ENCODE peak calls at places on chromosomes 2 and 18, in ten cellular contexts. H, O, K, W, Z, I, C, S, X and L are unnamed samples.

GRCh38 chr2:195520671-195521155 is 136.3 kb upstream of the SLC39A10 start:
- DNase-seq in C (peak), I (no peak), S (no peak), X (no peak), O (no peak), H (peak), Z (no peak), K (no peak), W (no peak), L (no peak)

GRCh38 chr2:236163483-236164200 is 4.5 kb downstream of the GBX2 start:
- DNase-seq in X (no peak), Z (no peak), K (no peak), W (no peak), O (no peak), I (no peak), S (no peak), C (no peak), H (no peak), L (no peak)

GRCh38 chr2:54122939-54123338 is 7.5 kb downstream of the ACYP2 start:
- DNase-seq in W (peak), K (no peak), S (no peak), I (no peak), H (no peak), C (peak), O (no peak), Z (no peak), X (no peak), L (peak)

GRCh38 chr2:144456680-144457079 is 63.2 kb downstream of the ZEB2 start:
- DNase-seq in O (no peak), K (no peak), C (peak), X (no peak), I (no peak), H (peak), W (peak), S (no peak), Z (no peak), L (no peak)

GRCh38 chr2:186748354-186748753 is 54.5 kb downstream of the FAM171B start:
- DNase-seq in K (no peak), Z (no peak), S (no peak), H (no peak), W (no peak), I (no peak), X (no peak), C (no peak), O (no peak), L (no peak)

GRCh38 chr2:203692039-203692710 is 14.3 kb upstream of the CD28 start:
- DNase-seq in W (no peak), S (no peak), H (no peak), K (no peak), C (no peak), X (no peak), O (no peak), Z (no peak), I (no peak), L (no peak)

GRCh38 chr2:39778775-39779751 is at the start of gene THUMPD2:
- DNase-seq in H (no peak), W (peak), S (peak), K (peak), X (peak), Z (no peak), C (peak), O (no peak), I (no peak), L (peak)

GRCh38 chr2:236600892-236601291 is 31.3 kb downstream of the ACKR3 start:
- DNase-seq in H (no peak), S (no peak), X (no peak), O (no peak), C (no peak), K (no peak), W (no peak), Z (no peak), I (no peak), L (no peak)

GRCh38 chr2:235405612-235406361 is 88.1 kb upstream of the AGAP1 start:
- DNase-seq in S (no peak), X (no peak), C (no peak), I (no peak), W (no peak), O (no peak), Z (no peak), H (no peak), K (no peak), L (no peak)

GRCh38 chr18:9755603-9756002 is 47.5 kb downstream of the RAB31 start:
- DNase-seq in Z (no peak), O (no peak), S (no peak), X (no peak), I (no peak), W (no peak), C (peak), K (no peak), H (no peak), L (no peak)

GRCh38 chr2:202588647-202589581 is 45.9 kb upstream of the FAM117B start:
- DNase-seq in C (peak), H (no peak), W (peak), S (peak), I (peak), O (no peak), X (peak), K (peak), Z (no peak), L (peak)

GRCh38 chr18:42614619-42615293 is 500.7 kb downstream of the RIT2 start:
- DNase-seq in S (no peak), W (no peak), H (no peak), I (peak), Z (no peak), O (no peak), K (peak), X (peak), C (peak), L (no peak)

GRCh38 chr18:79424008-79424565 is 28.4 kb downstream of the NFATC1 start:
- DNase-seq in K (no peak), X (no peak), S (no peak), O (no peak), C (no peak), H (no peak), W (no peak), I (no peak), Z (no peak), L (no peak)

GRCh38 chr2:64363848-64364247 is 90.1 kb upstream of the LGALSL start:
- DNase-seq in C (no peak), X (no peak), W (no peak), K (no peak), H (no peak), I (no peak), O (no peak), S (no peak), Z (no peak), L (no peak)

GRCh38 chr18:73646772-73647171 is 500.9 kb downstream of the FBXO15 start:
- DNase-seq in S (no peak), X (no peak), O (no peak), C (peak), H (peak), K (no peak), I (no peak), Z (no peak), W (peak), L (no peak)

GRCh38 chr2:170648037-170648436 is 67.1 kb upstream of the SP5 start:
- DNase-seq in K (no peak), Z (no peak), X (no peak), C (no peak), S (no peak), O (no peak), W (no peak), H (no peak), I (no peak), L (no peak)

GRCh38 chr2:39158351-39158750 is 37.5 kb upstream of the SOS1 start:
- DNase-seq in S (no peak), K (no peak), X (no peak), W (no peak), Z (no peak), C (peak), H (no peak), I (no peak), O (no peak), L (no peak)

GRCh38 chr2:166138144-166138543 is 10.3 kb upstream of the SCN1A start:
- DNase-seq in X (no peak), O (no peak), I (no peak), S (no peak), Z (no peak), C (no peak), H (no peak), K (no peak), W (no peak), L (no peak)

GRCh38 chr2:53903011-53903410 is 43.2 kb upstream of the GPR75 start:
- DNase-seq in C (no peak), I (no peak), O (no peak), H (no peak), K (no peak), Z (no peak), W (no peak), S (no peak), X (no peak), L (no peak)

GRCh38 chr2:16226942-16227664 is 286.8 kb downstream of the MYCN start:
- DNase-seq in W (no peak), K (no peak), I (no peak), O (no peak), X (no peak), C (no peak), H (no peak), Z (no peak), S (no peak), L (no peak)

GRCh38 chr2:227153766-227154486 is 10.1 kb downstream of the COL4A4 start:
- DNase-seq in I (no peak), Z (no peak), S (no peak), H (no peak), X (no peak), K (no peak), C (no peak), W (no peak), O (no peak), L (no peak)

GRCh38 chr2:74728842-74729241 is 74.8 kb downstream of the SEMA4F start:
- DNase-seq in C (no peak), W (no peak), S (no peak), H (no peak), Z (no peak), X (no peak), I (no peak), O (no peak), K (no peak), L (no peak)

GRCh38 chr2:122018736-122019135 is 263.3 kb downstream of the TSN start:
- DNase-seq in W (no peak), O (no peak), S (no peak), Z (no peak), K (no peak), X (no peak), I (no peak), H (no peak), C (no peak), L (no peak)

GRCh38 chr2:74092236-74092635 is 55.5 kb downstream of the BOLA3 start:
- DNase-seq in I (no peak), S (no peak), C (peak), K (no peak), O (no peak), W (no peak), X (no peak), Z (no peak), H (no peak), L (no peak)

GRCh38 chr2:37871453-37872191 is 53.5 kb upstream of the RMDN2 start:
- DNase-seq in C (peak), O (no peak), X (no peak), K (no peak), S (no peak), H (peak), W (peak), Z (no peak), I (no peak), L (no peak)

GRCh38 chr2:181570059-181570458 is 86.8 kb downstream of the CERKL start:
- DNase-seq in H (no peak), Z (no peak), W (no peak), I (no peak), K (no peak), C (no peak), X (no peak), O (no peak), S (no peak), L (no peak)

GRCh38 chr2:230846360-230846759 is 18.4 kb upstream of the ITM2C start:
- DNase-seq in K (no peak), W (no peak), Z (no peak), H (no peak), X (no peak), O (no peak), I (no peak), S (no peak), C (no peak), L (no peak)

GRCh38 chr2:236744316-236745105 is 174.9 kb downstream of the ACKR3 start:
- DNase-seq in Z (no peak), K (no peak), X (no peak), C (peak), I (no peak), O (no peak), S (no peak), H (peak), W (no peak), L (no peak)

GRCh38 chr2:175698076-175698475 is 304.0 kb downstream of the LNPK start:
- DNase-seq in O (no peak), I (no peak), S (no peak), X (no peak), H (no peak), K (peak), Z (no peak), W (no peak), C (no peak), L (no peak)

GRCh38 chr18:70221911-70222278 is 16.4 kb upstream of the RTTN start:
- DNase-seq in O (no peak), K (no peak), W (no peak), Z (no peak), C (no peak), I (no peak), H (no peak), S (no peak), X (no peak), L (no peak)

GRCh38 chr2:45169339-45170190 is 160.3 kb upstream of the SIX2 start:
- DNase-seq in I (no peak), O (no peak), X (peak), K (no peak), S (no peak), W (no peak), H (no peak), C (peak), Z (no peak), L (no peak)

GRCh38 chr18:47263197-47263827 is 11.9 kb upstream of the SKOR2 start:
- DNase-seq in W (no peak), O (peak), H (no peak), X (no peak), C (no peak), Z (no peak), S (no peak), I (no peak), K (no peak), L (no peak)

GRCh38 chr2:207163053-207163814 is 2.5 kb downstream of the KLF7 start:
- DNase-seq in K (peak), C (peak), S (no peak), X (no peak), H (peak), W (peak), I (no peak), O (no peak), Z (no peak), L (no peak)

GRCh38 chr18:52408800-52409302 is 68.9 kb downstream of the DCC start:
- DNase-seq in S (no peak), C (no peak), X (no peak), O (no peak), Z (no peak), H (no peak), W (no peak), I (no peak), K (no peak), L (no peak)

GRCh38 chr2:179460530-179460929 is 195.9 kb upstream of the SESTD1 start:
- DNase-seq in K (no peak), I (no peak), H (peak), X (no peak), Z (no peak), O (no peak), S (no peak), C (peak), W (peak), L (peak)

GRCh38 chr2:174344716-174345472 is 10.1 kb downstream of the SP9 start:
- DNase-seq in H (no peak), O (no peak), Z (no peak), X (peak), W (peak), S (no peak), K (peak), I (no peak), C (no peak), L (no peak)